ENCODE peak calls at places on chromosomes 16 and 17, in five cellular contexts. H, J, M, K and Z are unnamed samples.

GRCh38 chr17:17815062-17815406 is 21.8 kb downstream of the SREBF1 start:
- DNase-seq in M (no peak), J (no peak), K (no peak), H (no peak), Z (no peak)

GRCh38 chr16:86452451-86452850 is 57.9 kb upstream of the FOXF1 start:
- DNase-seq in H (no peak), J (no peak), M (no peak), K (no peak), Z (no peak)

GRCh38 chr17:42325026-42325425 is 36.7 kb downstream of the STAT5A start:
- DNase-seq in J (peak), K (no peak), H (no peak), M (no peak), Z (no peak)

GRCh38 chr17:65324977-65325376 is 187.8 kb downstream of the RGS9 start:
- DNase-seq in K (peak), M (no peak), H (no peak), J (peak), Z (peak)

GRCh38 chr17:68600881-68601564 is at the start of gene FAM20A:
- DNase-seq in H (no peak), K (peak), M (no peak), J (no peak), Z (peak)

GRCh38 chr16:65445313-65446260 is 323.7 kb upstream of the CDH11 start:
- DNase-seq in J (no peak), K (no peak), M (no peak), H (no peak), Z (no peak)

GRCh38 chr17:61444831-61445230 is 7.4 kb upstream of the TBX4 start:
- DNase-seq in H (no peak), M (no peak), K (no peak), J (no peak), Z (no peak)

GRCh38 chr16:13453938-13454553 is 465.9 kb upstream of the ERCC4 start:
- DNase-seq in J (peak), K (peak), M (peak), H (peak), Z (peak)

GRCh38 chr16:48014349-48015135 is 141.3 kb downstream of the ABCC12 start:
- DNase-seq in K (no peak), H (peak), J (no peak), M (peak), Z (no peak)

GRCh38 chr17:44646280-44646679 is 10.0 kb upstream of the MEIOC start:
- DNase-seq in M (no peak), H (no peak), J (no peak), K (no peak), Z (no peak)

GRCh38 chr16:69579783-69580182 is 14.0 kb downstream of the NFAT5 start:
- DNase-seq in M (no peak), J (no peak), H (no peak), K (no peak), Z (no peak)

GRCh38 chr16:87874639-87875472 is 5.5 kb upstream of the SLC7A5 start:
- DNase-seq in J (no peak), K (no peak), H (no peak), M (no peak), Z (no peak)

GRCh38 chr17:12727076-12727750 is 61.5 kb downstream of the MYOCD start:
- DNase-seq in H (no peak), K (no peak), J (peak), M (no peak), Z (no peak)

GRCh38 chr16:19898924-19899604 is 14.4 kb upstream of the GPRC5B start:
- DNase-seq in J (peak), M (peak), H (peak), K (peak), Z (peak)

GRCh38 chr17:46832945-46833839 is 14.7 kb upstream of the WNT3 start:
- DNase-seq in H (no peak), K (peak), M (peak), J (peak), Z (peak)

GRCh38 chr16:53518550-53519416 is 15.8 kb upstream of the AKTIP start:
- DNase-seq in M (peak), J (no peak), K (peak), H (peak), Z (no peak)

GRCh38 chr16:82957212-82957611 is 330.4 kb downstream of the CDH13 start:
- DNase-seq in J (no peak), M (no peak), K (no peak), H (no peak), Z (no peak)

GRCh38 chr16:56671706-56672105 is 2.1 kb downstream of the MT1H start:
- DNase-seq in K (no peak), H (no peak), M (no peak), J (no peak), Z (peak)

GRCh38 chr16:1308036-1308976 is 1.1 kb upstream of the UBE2I start:
- DNase-seq in H (peak), K (no peak), M (no peak), J (no peak), Z (no peak)